ENCODE peak calls at places on chromosomes 6 and 20, in six cellular contexts. G, C, N, F, K and D are unnamed samples.

GRCh38 chr6:151682922-151683321 is 124.6 kb upstream of the ESR1 start:
- DNase-seq in K (no peak), F (no peak), N (no peak), C (no peak), G (no peak), D (no peak)

GRCh38 chr6:138817799-138818198 is 21.9 kb downstream of the ECT2L start:
- DNase-seq in K (no peak), G (no peak), C (peak), N (peak), F (peak), D (peak)

GRCh38 chr6:18349350-18349749 is 37.8 kb upstream of the RNF144B start:
- DNase-seq in C (peak), K (no peak), N (no peak), F (no peak), G (no peak), D (no peak)

GRCh38 chr6:1607557-1608221 is 2.0 kb upstream of the FOXC1 start:
- DNase-seq in N (no peak), C (no peak), K (no peak), G (peak), F (peak), D (no peak)

GRCh38 chr20:8646026-8646425 is 422.9 kb upstream of the PLCB4 start:
- DNase-seq in F (no peak), C (peak), K (no peak), N (no peak), G (no peak), D (no peak)

GRCh38 chr20:32681175-32682084 is 7.7 kb upstream of the C20orf203 start:
- DNase-seq in K (peak), G (peak), F (peak), N (no peak), C (no peak), D (peak)

GRCh38 chr20:14069796-14070195 is 74.5 kb downstream of the MACROD2 start:
- DNase-seq in C (peak), K (no peak), N (no peak), F (peak), G (no peak), D (no peak)

GRCh38 chr6:73766040-73766439 is 70.0 kb downstream of the CD109 start:
- DNase-seq in C (no peak), N (no peak), F (no peak), G (no peak), K (no peak), D (no peak)

GRCh38 chr6:32973144-32973854 is 4.9 kb downstream of the BRD2 start:
- DNase-seq in K (no peak), N (no peak), C (no peak), G (peak), F (peak), D (peak)

GRCh38 chr20:16692442-16692841 is 37.4 kb upstream of the SNRPB2 start:
- DNase-seq in G (no peak), N (no peak), F (no peak), K (no peak), C (no peak), D (no peak)

GRCh38 chr20:4299773-4300172 is 284.4 kb upstream of the RNF24 start:
- DNase-seq in N (no peak), G (no peak), K (no peak), F (no peak), C (peak), D (no peak)

GRCh38 chr20:3084986-3085360 is 449 bp upstream of the AVP start:
- DNase-seq in F (no peak), N (no peak), K (no peak), G (no peak), C (no peak), D (no peak)

GRCh38 chr20:33407251-33407650 is 5.9 kb upstream of the CDK5RAP1 start:
- DNase-seq in N (no peak), C (no peak), F (no peak), K (no peak), G (no peak), D (no peak)

GRCh38 chr6:153625089-153625488 is 414.0 kb upstream of the OPRM1 start:
- DNase-seq in N (no peak), C (no peak), K (no peak), F (peak), G (no peak), D (no peak)

GRCh38 chr6:37514377-37514776 is 14.7 kb upstream of the CCDC167 start:
- DNase-seq in K (no peak), F (no peak), G (peak), C (no peak), N (no peak), D (no peak)

GRCh38 chr6:137661601-137662000 is 167.4 kb upstream of the OLIG3 start:
- DNase-seq in G (peak), N (no peak), K (no peak), F (no peak), C (peak), D (no peak)

GRCh38 chr6:28867078-28867414 is 56.7 kb downstream of the TRIM27 start:
- DNase-seq in G (no peak), C (no peak), F (no peak), N (no peak), K (no peak), D (no peak)